ENCODE peak calls at places on chromosome 7, in nine cellular contexts. E is mesothelial cell of epicardium, Z is mucosa of descending colon, Y is cardiac muscle cell, U is foreskin keratinocyte, M is pancreas, D is endothelial cell, X is A549, V is uterus. T is an unnamed sample.

GRCh38 chr7:22989646-22990587 is 24.0 kb downstream of the HYCC1 start:
- DNase-seq in V (no peak), M (no peak), Z (no peak), Y (no peak), X (no peak), U (no peak), D (no peak), E (no peak), T (no peak)

GRCh38 chr7:31633894-31634494 is 53.0 kb upstream of the PPP1R17 start:
- DNase-seq in Y (peak), U (peak), Z (peak), V (peak), X (peak), D (peak), E (peak), M (peak), T (peak)

GRCh38 chr7:23377134-23377533 is 78.0 kb downstream of the MALSU1 start:
- DNase-seq in M (no peak), U (peak), V (no peak), Z (no peak), Y (no peak), E (no peak), X (no peak), D (no peak), T (no peak)

GRCh38 chr7:55552320-55553086 is 19.8 kb downstream of the VOPP1 start:
- DNase-seq in Z (peak), M (no peak), E (peak), D (peak), V (peak), Y (no peak), X (no peak), U (peak), T (no peak)

GRCh38 chr7:44280636-44280992 is 44.8 kb downstream of the CAMK2B start:
- DNase-seq in E (peak), D (no peak), Z (peak), Y (no peak), X (no peak), U (no peak), V (peak), M (no peak), T (no peak)

GRCh38 chr7:70634610-70635068 is 497.3 kb upstream of the GALNT17 start:
- DNase-seq in E (no peak), U (peak), Y (no peak), D (no peak), V (no peak), Z (no peak), X (no peak), M (no peak), T (no peak)

GRCh38 chr7:1538544-1539345 is 8.2 kb downstream of the MAFK start:
- DNase-seq in U (no peak), Z (no peak), D (no peak), Y (no peak), V (no peak), M (peak), X (no peak), E (no peak), T (no peak)

GRCh38 chr7:11923376-11923922 is 91.5 kb upstream of the THSD7A start:
- DNase-seq in V (no peak), M (no peak), Y (no peak), Z (no peak), X (no peak), U (no peak), D (no peak), E (no peak), T (no peak)

GRCh38 chr7:98234429-98235147 is 17.4 kb downstream of the TECPR1 start:
- DNase-seq in X (no peak), V (no peak), D (no peak), Y (no peak), M (no peak), Z (no peak), E (no peak), U (no peak), T (no peak)

GRCh38 chr7:77262311-77262710 is 62.7 kb upstream of the FGL2 start:
- DNase-seq in M (no peak), X (no peak), Z (no peak), E (no peak), V (no peak), Y (no peak), U (no peak), D (no peak), T (no peak)

GRCh38 chr7:79523426-79523825 is 70.0 kb upstream of the MAGI2 start:
- DNase-seq in D (no peak), E (no peak), V (no peak), Y (no peak), U (no peak), Z (no peak), X (no peak), M (no peak), T (no peak)

GRCh38 chr7:3861941-3862340 is 560.9 kb downstream of the SDK1 start:
- DNase-seq in V (peak), X (no peak), M (peak), Y (no peak), U (peak), E (peak), D (no peak), Z (no peak), T (no peak)

GRCh38 chr7:50209461-50210161 is 94.9 kb upstream of the IKZF1 start:
- DNase-seq in V (no peak), M (no peak), D (no peak), E (no peak), Z (no peak), U (no peak), X (no peak), Y (no peak), T (no peak)

GRCh38 chr7:74584160-74584954 is 73.2 kb upstream of the GTF2I start:
- DNase-seq in Y (no peak), V (no peak), D (no peak), Z (no peak), U (no peak), X (no peak), E (no peak), M (no peak), T (no peak)

GRCh38 chr7:41189866-41190265 is 513.0 kb downstream of the INHBA start:
- DNase-seq in M (no peak), D (no peak), V (no peak), Z (no peak), X (peak), E (no peak), U (peak), Y (no peak), T (no peak)

GRCh38 chr7:35370694-35371093 is 116.8 kb upstream of the TBX20 start:
- DNase-seq in Y (no peak), M (no peak), E (no peak), Z (no peak), U (no peak), X (no peak), D (no peak), V (no peak), T (no peak)

GRCh38 chr7:33716581-33717477 is 188.5 kb upstream of the BMPER start:
- DNase-seq in M (no peak), E (no peak), X (peak), Z (no peak), D (no peak), U (peak), Y (peak), V (no peak), T (no peak)

GRCh38 chr7:104891949-104892348 is 122.1 kb upstream of the KMT2E start:
- DNase-seq in V (no peak), D (no peak), Z (no peak), M (no peak), U (no peak), X (no peak), E (no peak), Y (no peak), T (no peak)

GRCh38 chr7:105130048-105130447 is 116.0 kb downstream of the KMT2E start:
- DNase-seq in M (no peak), V (no peak), Z (no peak), U (no peak), D (no peak), X (no peak), E (no peak), Y (no peak), T (no peak)

GRCh38 chr7:127718325-127718724 is 66.3 kb downstream of the SND1 start:
- DNase-seq in M (no peak), Y (no peak), V (no peak), D (no peak), X (no peak), E (no peak), U (no peak), Z (no peak), T (no peak)

GRCh38 chr7:86904949-86905834 is 154.3 kb downstream of the ELAPOR2 start:
- DNase-seq in Y (no peak), X (peak), Z (no peak), E (no peak), V (no peak), U (peak), D (peak), M (no peak), T (no peak)

GRCh38 chr7:192701-193536 is 548 bp downstream of the FAM20C start:
- DNase-seq in D (no peak), X (no peak), V (no peak), U (no peak), E (no peak), Z (peak), Y (peak), M (no peak), T (no peak)

GRCh38 chr7:190196-190595 is 2.2 kb upstream of the FAM20C start:
- DNase-seq in D (no peak), Y (no peak), X (no peak), V (no peak), E (no peak), Z (no peak), M (no peak), U (no peak), T (no peak)

GRCh38 chr7:189719-190118 is 2.7 kb upstream of the FAM20C start:
- DNase-seq in E (no peak), M (no peak), Z (no peak), V (no peak), D (no peak), Y (no peak), X (no peak), U (no peak), T (no peak)

GRCh38 chr7:192035-192649 is at the start of gene FAM20C:
- DNase-seq in U (peak), D (peak), V (peak), Y (peak), Z (peak), M (peak), E (peak), X (peak), T (peak)

GRCh38 chr7:191105-192034 is 1.0 kb upstream of the FAM20C start:
- DNase-seq in E (no peak), X (peak), D (no peak), U (peak), Z (no peak), M (no peak), Y (peak), V (peak), T (peak)
- TF ChIP-seq CTCF in E (no peak), X (no peak), D (no peak), U (no peak), Z (no peak), M (no peak), Y (no peak), V (no peak), T (no peak)

GRCh38 chr7:100159099-100159623 is 638 bp upstream of the TRAPPC14 start:
- DNase-seq in V (no peak), Y (no peak), Z (no peak), U (no peak), E (no peak), M (no peak), D (no peak), X (no peak), T (no peak)
- TF ChIP-seq CTCF in V (no peak), Y (no peak), Z (no peak), U (no peak), E (no peak), M (no peak), D (no peak), X (no peak), T (no peak)

DNA sequence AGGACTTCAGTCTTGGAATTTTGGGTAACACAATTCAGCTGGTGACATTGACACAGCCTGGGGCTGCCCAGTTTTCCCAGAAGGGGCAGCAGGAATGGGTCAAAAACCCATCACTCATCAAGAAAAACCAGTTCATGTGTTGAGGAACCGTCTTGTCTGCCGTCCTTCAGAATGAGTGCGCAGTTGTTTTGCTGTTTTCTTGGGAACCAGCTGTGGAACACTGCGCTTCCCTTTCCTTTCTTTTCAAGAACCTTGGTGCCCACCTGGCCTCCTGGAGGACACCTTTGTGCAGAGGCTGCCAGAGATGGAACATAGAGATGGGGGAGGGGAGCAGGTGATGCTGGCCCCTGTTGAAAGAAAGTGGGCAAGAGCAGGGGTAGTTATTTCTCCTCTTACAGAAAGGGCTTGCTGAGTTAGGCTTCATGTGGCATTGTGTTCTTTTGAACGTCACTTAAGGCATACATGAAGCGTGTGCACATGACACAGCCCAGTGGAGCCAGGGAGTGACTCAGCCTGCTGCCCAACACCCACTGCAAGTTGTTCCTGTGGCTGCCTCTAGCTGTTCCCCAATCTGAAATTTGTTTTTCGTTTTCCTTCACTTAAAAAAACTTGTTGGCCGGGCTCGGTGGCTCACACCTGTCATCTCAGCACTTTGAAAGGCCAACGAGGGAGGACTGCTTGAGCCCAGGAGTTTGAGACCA is 87.4 kb upstream of the TNS3 start:
- DNase-seq in U (peak), M (peak), D (no peak), V (peak), Y (no peak), E (no peak), Z (peak), X (no peak), T (no peak)
- TF ChIP-seq CTCF in U (peak), M (no peak), D (no peak), V (no peak), Y (no peak), E (no peak), Z (no peak), X (no peak), T (no peak)

GRCh38 chr7:143892527-143893300 is 9.3 kb downstream of the TCAF1 start:
- DNase-seq in D (no peak), X (no peak), U (peak), Z (no peak), V (no peak), E (no peak), Y (peak), M (no peak), T (no peak)
- TF ChIP-seq CTCF in D (peak), X (no peak), U (peak), Z (no peak), V (no peak), E (no peak), Y (peak), M (no peak), T (peak)

GRCh38 chr7:20539201-20539600 is 76.3 kb upstream of the ABCB5 start:
- DNase-seq in M (no peak), D (no peak), Z (no peak), U (peak), E (no peak), Y (no peak), V (no peak), X (peak), T (no peak)
- TF ChIP-seq CTCF in M (no peak), D (no peak), Z (no peak), U (peak), E (no peak), Y (no peak), V (no peak), X (no peak), T (no peak)

GRCh38 chr7:102452451-102452850 is 12.2 kb downstream of the ALKBH4 start:
- DNase-seq in Z (no peak), D (no peak), V (no peak), X (no peak), U (no peak), M (no peak), E (no peak), Y (no peak), T (no peak)

GRCh38 chr7:102449136-102449535 is 15.5 kb downstream of the ALKBH4 start:
- DNase-seq in Z (no peak), E (no peak), M (no peak), D (no peak), V (no peak), U (no peak), Y (no peak), X (no peak), T (no peak)

GRCh38 chr7:102447311-102447710 is 13.9 kb downstream of the ORAI2 start:
- DNase-seq in X (no peak), Y (no peak), Z (no peak), V (no peak), U (no peak), E (no peak), D (no peak), M (no peak), T (no peak)

GRCh38 chr7:102451371-102452054 is 13.2 kb downstream of the ALKBH4 start:
- DNase-seq in Y (peak), M (no peak), X (no peak), E (no peak), U (peak), D (no peak), V (no peak), Z (no peak), T (no peak)

DNA sequence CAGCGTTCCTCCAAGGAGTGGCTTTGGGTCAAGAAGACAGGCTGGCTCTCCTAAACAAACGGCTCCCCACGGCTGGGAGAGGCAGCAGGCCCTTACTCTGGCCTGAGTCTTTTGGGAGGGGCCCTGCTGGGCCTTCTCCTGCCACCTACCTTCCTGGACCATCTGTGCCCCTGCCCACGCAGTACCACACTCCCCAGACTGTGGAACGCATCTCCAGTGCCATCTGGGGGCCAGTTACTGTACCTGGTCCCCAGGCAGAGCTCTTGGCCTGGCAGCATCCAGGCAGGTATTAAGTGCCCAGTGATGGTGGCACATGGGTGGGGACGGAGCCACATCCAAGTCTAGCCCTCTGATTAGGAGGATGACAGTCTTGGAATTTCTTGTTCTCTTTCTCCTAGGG is 14.4 kb downstream of the ALKBH4 start:
- DNase-seq in Y (no peak), D (no peak), E (no peak), V (no peak), X (no peak), M (no peak), Z (no peak), U (no peak), T (no peak)
- TF ChIP-seq CTCF in Y (peak), D (no peak), E (no peak), V (no peak), X (peak), M (no peak), Z (no peak), U (peak), T (no peak)

DNA sequence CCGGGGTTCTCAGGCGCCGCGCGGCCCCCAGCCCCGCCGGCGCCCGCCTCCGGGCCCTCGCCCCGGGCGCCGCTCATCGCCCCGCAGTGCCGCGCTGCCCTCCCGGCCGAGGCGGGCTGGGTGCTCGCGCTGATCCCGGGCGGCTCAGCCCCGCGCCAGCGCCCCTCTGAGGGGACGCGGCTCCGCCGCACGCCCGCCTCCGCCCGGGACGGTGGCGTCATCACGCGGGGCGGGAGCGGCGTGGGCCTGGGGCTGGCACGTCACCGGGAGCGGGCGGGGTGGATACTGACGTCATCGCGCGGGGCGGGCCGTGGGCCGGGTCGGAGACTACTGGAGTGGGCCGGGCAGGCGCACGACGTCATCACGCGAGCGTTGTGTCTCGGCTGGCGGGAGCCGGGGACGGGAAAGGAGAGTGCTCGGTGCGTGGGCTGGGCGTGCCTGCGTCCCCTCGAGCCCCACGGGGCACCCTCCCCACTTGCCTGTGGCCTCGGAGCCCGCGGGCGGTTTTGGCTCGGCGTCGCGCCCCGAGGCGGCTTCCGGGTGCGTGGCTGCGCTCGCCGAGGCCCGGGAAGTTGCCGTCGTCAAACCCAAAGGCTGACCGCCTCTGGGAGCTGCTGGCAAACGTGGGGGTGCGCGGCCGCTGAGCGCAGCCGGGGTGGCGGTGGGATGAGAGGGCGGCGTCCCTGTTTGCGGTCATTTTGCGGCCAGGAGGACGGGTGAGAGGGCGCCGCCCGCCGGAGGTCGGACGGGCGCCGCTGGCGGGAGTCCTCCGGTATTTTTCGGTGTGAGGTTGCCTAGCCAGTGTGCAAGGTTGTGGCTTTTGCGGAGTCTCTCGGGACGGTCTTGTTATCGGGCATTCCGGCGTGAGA is at the start of gene ESYT2:
- DNase-seq in E (peak), U (peak), Z (peak), D (peak), X (peak), M (peak), Y (peak), V (peak), T (peak)
- TF ChIP-seq CTCF in E (no peak), U (peak), Z (no peak), D (no peak), X (peak), M (no peak), Y (peak), V (peak), T (no peak)

GRCh38 chr7:122298618-122299017 is 5.9 kb downstream of the FEZF1 start:
- DNase-seq in Y (no peak), Z (no peak), U (no peak), D (no peak), E (no peak), X (no peak), M (no peak), V (no peak), T (no peak)

GRCh38 chr7:122300607-122301079 is 3.9 kb downstream of the FEZF1 start:
- DNase-seq in V (no peak), M (peak), Z (no peak), D (no peak), U (no peak), X (no peak), Y (no peak), E (no peak), T (no peak)

GRCh38 chr7:122299935-122300606 is 4.5 kb downstream of the FEZF1 start:
- DNase-seq in X (no peak), D (no peak), M (no peak), Y (no peak), Z (no peak), V (no peak), U (no peak), E (no peak), T (peak)

GRCh38 chr7:122299624-122299934 is 5.0 kb downstream of the FEZF1 start:
- DNase-seq in U (no peak), E (no peak), D (no peak), Z (no peak), X (no peak), V (no peak), Y (no peak), M (no peak), T (no peak)

GRCh38 chr7:122298131-122298530 is 6.4 kb downstream of the FEZF1 start:
- DNase-seq in M (no peak), E (no peak), D (no peak), V (no peak), X (no peak), Z (no peak), Y (no peak), U (no peak), T (no peak)
- TF ChIP-seq CTCF in M (no peak), E (no peak), D (no peak), V (no peak), X (no peak), Z (no peak), Y (no peak), U (no peak), T (no peak)

T was measured in glutamatergic neuron.